ENCODE peak calls at places on chromosomes 3 and 15, in eight cellular contexts. S, D, R, C, V, Q, B and N are unnamed samples.

GRCh38 chr3:2635511-2635910 is 474.7 kb downstream of the IL5RA start:
- DNase-seq in S (no peak), D (no peak), R (no peak), C (no peak), V (no peak), Q (no peak), B (no peak), N (no peak)

GRCh38 chr15:55990516-55990915 is 2.9 kb downstream of the NEDD4 start:
- DNase-seq in S (no peak), D (no peak), R (no peak), C (no peak), V (no peak), Q (no peak), B (no peak), N (no peak)

GRCh38 chr3:30578479-30578878 is 27.9 kb upstream of the TGFBR2 start:
- DNase-seq in S (no peak), D (no peak), R (peak), C (no peak), V (peak), Q (peak), B (no peak), N (no peak)

GRCh38 chr3:117486709-117487394 is 777.3 kb downstream of the TUSC7 start:
- DNase-seq in S (no peak), D (no peak), R (no peak), C (no peak), V (no peak), Q (no peak), B (no peak), N (no peak)

GRCh38 chr3:19471147-19471546 is 322.8 kb downstream of the KCNH8 start:
- DNase-seq in S (no peak), D (no peak), R (no peak), C (no peak), V (no peak), Q (no peak), B (no peak), N (no peak)

GRCh38 chr3:131143802-131144201 is 117.1 kb downstream of the NEK11 start:
- DNase-seq in S (no peak), D (no peak), R (no peak), C (no peak), V (no peak), Q (no peak), B (no peak), N (no peak)

GRCh38 chr3:53188720-53189119 is 27.7 kb downstream of the PRKCD start:
- DNase-seq in S (no peak), D (no peak), R (no peak), C (no peak), V (no peak), Q (no peak), B (no peak), N (no peak)

GRCh38 chr3:187963003-187963676 is 190.8 kb upstream of the LPP start:
- DNase-seq in S (no peak), D (no peak), R (no peak), C (no peak), V (no peak), Q (no peak), B (no peak), N (no peak)

GRCh38 chr3:112793311-112794081 is 53.2 kb downstream of the CD200R1L start:
- DNase-seq in S (no peak), D (no peak), R (no peak), C (no peak), V (peak), Q (no peak), B (no peak), N (no peak)

GRCh38 chr15:44712108-44713005 is 1.0 kb downstream of the B2M start:
- DNase-seq in S (no peak), D (peak), R (peak), C (peak), V (peak), Q (peak), B (peak), N (peak)

GRCh38 chr15:68795298-68795848 is 25.3 kb downstream of the ANP32A start:
- DNase-seq in S (peak), D (peak), R (peak), C (peak), V (peak), Q (peak), B (peak), N (peak)

GRCh38 chr3:126551839-126552687 is 6.7 kb downstream of the C3orf22 start:
- DNase-seq in S (no peak), D (no peak), R (peak), C (no peak), V (peak), Q (no peak), B (no peak), N (no peak)

GRCh38 chr3:102089904-102090492 is 240.7 kb downstream of the NFKBIZ start:
- DNase-seq in S (no peak), D (no peak), R (no peak), C (no peak), V (no peak), Q (peak), B (no peak), N (no peak)

GRCh38 chr3:105800320-105800719 is 68.5 kb downstream of the CBLB start:
- DNase-seq in S (no peak), D (no peak), R (no peak), C (peak), V (no peak), Q (no peak), B (no peak), N (no peak)

GRCh38 chr15:57215371-57215770 is 160.9 kb upstream of the CGNL1 start:
- DNase-seq in S (no peak), D (no peak), R (no peak), C (no peak), V (no peak), Q (peak), B (no peak), N (no peak)

GRCh38 chr15:39587910-39588530 is 7.1 kb downstream of the THBS1 start:
- DNase-seq in S (no peak), D (no peak), R (no peak), C (no peak), V (no peak), Q (peak), B (peak), N (no peak)

GRCh38 chr3:99901200-99901926 is 83.7 kb downstream of the CMSS1 start:
- DNase-seq in S (no peak), D (no peak), R (no peak), C (no peak), V (no peak), Q (peak), B (no peak), N (no peak)

GRCh38 chr15:79168922-79169322 is 78.3 kb upstream of the RASGRF1 start:
- DNase-seq in S (no peak), D (no peak), R (no peak), C (peak), V (no peak), Q (no peak), B (no peak), N (no peak)

GRCh38 chr3:26631385-26631738 is 8.8 kb downstream of the LRRC3B start:
- DNase-seq in S (no peak), D (no peak), R (no peak), C (no peak), V (no peak), Q (no peak), B (no peak), N (no peak)

GRCh38 chr3:62870321-62870720 is 4.9 kb downstream of the CADPS start:
- DNase-seq in S (no peak), D (no peak), R (no peak), C (no peak), V (no peak), Q (peak), B (no peak), N (no peak)

GRCh38 chr15:35349916-35350315 is 196.0 kb downstream of the DPH6 start:
- DNase-seq in S (no peak), D (no peak), R (no peak), C (no peak), V (no peak), Q (no peak), B (no peak), N (no peak)

DNA sequence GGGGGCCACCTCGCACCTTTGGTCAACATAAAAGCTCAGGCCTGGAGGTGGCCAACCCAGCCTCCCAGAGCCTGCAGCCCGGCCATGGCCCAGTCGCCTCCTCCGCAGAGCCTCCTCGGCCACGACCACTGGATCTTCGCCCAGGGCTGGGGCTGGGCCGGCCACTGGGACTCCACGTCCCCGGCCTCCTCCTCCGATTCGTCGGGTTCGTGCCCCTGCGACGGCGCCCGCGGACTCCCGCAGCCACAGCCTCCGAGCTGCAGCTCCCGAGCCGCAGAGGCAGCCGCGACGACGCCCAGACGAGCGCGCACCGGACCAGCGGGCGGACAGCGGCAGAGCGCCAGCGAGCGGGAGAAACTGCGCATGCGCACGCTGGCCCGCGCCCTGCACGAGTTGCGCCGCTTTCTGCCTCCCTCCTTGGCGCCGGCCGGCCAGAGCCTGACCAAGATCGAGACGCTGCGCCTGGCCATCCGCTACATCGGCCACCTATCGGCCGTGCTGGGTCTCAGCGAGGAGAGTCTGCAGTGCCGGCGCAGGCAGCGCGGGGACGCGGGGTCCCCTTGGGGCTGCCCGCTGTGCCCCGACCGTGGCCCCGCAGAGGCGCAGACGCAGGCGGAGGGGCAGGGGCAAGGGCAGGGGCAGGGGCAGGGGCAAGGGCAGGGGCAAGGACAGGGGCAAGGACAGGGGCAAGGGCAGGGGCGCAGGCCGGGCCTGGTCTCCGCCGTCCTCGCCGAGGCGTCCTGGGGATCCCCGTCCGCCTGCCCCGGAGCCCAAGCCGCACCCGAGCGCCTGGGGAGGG is at the start of gene MESP2:
- DNase-seq in S (no peak), D (peak), R (peak), C (peak), V (peak), Q (peak), B (peak), N (peak)
- TF ChIP-seq POLR2A in S (no peak), D (no peak), R (no peak), C (no peak), V (no peak), Q (no peak), B (no peak), N (no peak)

DNA sequence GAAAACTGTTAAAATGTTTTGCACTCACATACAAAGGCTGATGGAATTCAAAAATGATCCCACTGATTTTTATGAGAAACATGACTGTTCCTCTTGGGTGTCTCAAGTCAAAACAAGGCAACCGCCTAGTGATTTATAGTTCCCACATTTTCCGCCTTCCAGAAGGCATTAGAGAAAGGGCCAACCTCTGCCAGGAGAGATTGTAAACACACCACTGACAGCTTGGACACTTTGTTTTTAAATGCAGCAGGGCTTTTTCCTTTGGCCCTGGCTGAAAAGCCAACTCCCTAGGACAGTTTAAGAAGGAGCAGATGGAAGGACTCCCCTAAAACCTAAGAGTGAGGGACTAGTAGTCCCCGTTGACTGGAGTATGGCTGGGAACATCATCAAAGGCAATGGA is 27.8 kb downstream of the PARP16 start:
- DNase-seq in S (no peak), D (no peak), R (peak), C (no peak), V (peak), Q (no peak), B (peak), N (no peak)
- TF ChIP-seq POLR2A in S (no peak), D (no peak), R (no peak), C (no peak), V (no peak), Q (no peak), B (no peak), N (no peak)

DNA sequence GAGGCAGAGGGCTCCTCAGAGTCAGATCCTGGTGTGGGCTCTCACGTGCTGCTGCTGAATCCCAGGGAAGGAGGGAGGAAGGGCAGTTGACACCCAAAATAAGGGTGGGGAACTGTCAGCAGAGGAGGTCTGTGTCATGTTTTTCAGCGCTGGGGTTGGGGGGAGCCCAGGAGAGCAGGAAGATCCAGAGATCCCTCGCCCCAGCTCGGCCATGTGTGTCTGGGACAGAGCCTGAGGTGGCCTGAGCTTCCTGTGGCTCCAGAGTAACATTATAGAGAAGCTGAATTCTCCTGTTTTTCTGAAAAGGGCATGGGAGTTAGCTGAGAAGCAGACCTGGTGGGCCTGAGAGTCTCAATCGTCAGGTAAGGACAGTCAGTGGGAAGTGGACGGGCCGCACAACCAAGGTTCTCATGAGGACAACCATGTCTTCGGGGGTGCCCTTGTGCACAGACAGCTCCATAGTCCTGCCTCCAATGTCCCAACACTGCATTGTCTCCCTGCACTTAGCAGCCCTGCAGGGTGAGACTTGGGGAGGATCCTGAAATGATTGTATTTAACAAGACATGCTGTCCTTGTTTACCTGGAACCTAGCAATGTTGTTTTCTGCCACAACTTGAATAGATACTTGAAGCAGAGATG is 18.4 kb downstream of the UMPS start:
- DNase-seq in S (no peak), D (no peak), R (no peak), C (no peak), V (no peak), Q (no peak), B (no peak), N (no peak)
- TF ChIP-seq POLR2A in S (no peak), D (no peak), R (no peak), C (no peak), V (no peak), Q (no peak), B (no peak), N (no peak)

GRCh38 chr3:37993811-37994638 is 3.4 kb downstream of the VILL start:
- DNase-seq in S (peak), D (peak), R (peak), C (peak), V (peak), Q (peak), B (peak), N (peak)
- TF ChIP-seq POLR2A in S (no peak), D (peak), R (peak), C (peak), V (peak), Q (peak), B (peak), N (no peak)

GRCh38 chr3:136195258-136196063 is 674 bp downstream of the MSL2 start:
- DNase-seq in S (peak), D (peak), R (peak), C (peak), V (peak), Q (peak), B (peak), N (peak)
- TF ChIP-seq POLR2A in S (no peak), D (no peak), R (no peak), C (no peak), V (no peak), Q (no peak), B (peak), N (no peak)

GRCh38 chr3:154888386-154888785 is 191.7 kb upstream of the MME start:
- DNase-seq in S (no peak), D (no peak), R (no peak), C (no peak), V (no peak), Q (no peak), B (no peak), N (no peak)
- TF ChIP-seq POLR2A in S (no peak), D (no peak), R (no peak), C (no peak), V (no peak), Q (no peak), B (no peak), N (no peak)

DNA sequence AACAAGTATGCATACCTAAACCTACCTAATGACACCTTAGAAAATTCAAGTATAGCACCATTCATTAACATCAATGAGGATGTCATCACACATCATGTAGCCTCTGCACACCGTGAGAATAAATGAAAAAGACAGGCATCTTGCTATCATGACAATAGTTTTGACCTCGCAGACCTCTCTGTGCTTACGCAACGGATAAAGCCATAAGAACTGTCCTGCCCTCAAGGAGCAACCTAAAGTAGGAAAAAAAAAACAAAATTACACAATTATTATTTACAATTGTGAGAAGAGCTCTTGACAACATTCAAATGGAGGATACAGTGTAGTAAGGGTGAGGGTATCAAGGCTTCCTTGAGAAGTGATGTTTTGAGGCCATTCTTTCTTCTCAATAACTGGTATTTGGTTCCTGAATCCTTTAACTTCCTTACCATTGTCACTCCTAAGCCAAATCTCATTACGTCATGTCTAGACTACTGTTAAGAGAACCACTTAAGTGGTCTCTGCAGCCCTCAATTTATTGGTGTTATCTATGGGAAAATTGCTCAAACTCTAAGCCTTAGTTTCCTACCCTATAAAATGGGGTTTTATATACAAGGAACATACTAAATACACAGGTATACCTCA is 7.0 kb upstream of the SETD5 start:
- DNase-seq in S (no peak), D (no peak), R (no peak), C (no peak), V (no peak), Q (no peak), B (no peak), N (no peak)
- TF ChIP-seq POLR2A in S (no peak), D (no peak), R (no peak), C (no peak), V (no peak), Q (no peak), B (no peak), N (no peak)